ENCODE peak calls at places on chromosomes 7 and 10, in five cellular contexts. One of them, this sample, is unnamed.

GRCh38 chr10:178723-179122 is 43.5 kb downstream of the ZMYND11 start:
- DNase-seq in sigmoid colon: no peak
- DNase-seq in PC-9: no peak
- DNase-seq in fibroblast of pulmonary artery: no peak
- DNase-seq in LoVo: no peak
- DNase-seq in this sample: no peak

GRCh38 chr10:77357611-77358010 is 280.0 kb downstream of the KCNMA1 start:
- DNase-seq in sigmoid colon: no peak
- DNase-seq in PC-9: no peak
- DNase-seq in fibroblast of pulmonary artery: peak
- DNase-seq in LoVo: no peak
- DNase-seq in this sample: no peak

GRCh38 chr10:105259201-105259600 is 618.1 kb downstream of the SORCS3 start:
- DNase-seq in sigmoid colon: no peak
- DNase-seq in PC-9: no peak
- DNase-seq in fibroblast of pulmonary artery: no peak
- DNase-seq in LoVo: no peak
- DNase-seq in this sample: no peak

GRCh38 chr7:34837316-34837715 is 179.3 kb downstream of the NPSR1 start:
- DNase-seq in sigmoid colon: no peak
- DNase-seq in PC-9: no peak
- DNase-seq in fibroblast of pulmonary artery: peak
- DNase-seq in LoVo: no peak
- DNase-seq in this sample: no peak

GRCh38 chr7:6147627-6148026 is 116.5 kb downstream of the ANKRD61 start:
- DNase-seq in sigmoid colon: no peak
- DNase-seq in PC-9: no peak
- DNase-seq in fibroblast of pulmonary artery: no peak
- DNase-seq in LoVo: no peak
- DNase-seq in this sample: no peak

GRCh38 chr10:99435986-99436633 is 5.7 kb upstream of the GOT1 start:
- DNase-seq in sigmoid colon: no peak
- DNase-seq in PC-9: peak
- DNase-seq in fibroblast of pulmonary artery: peak
- DNase-seq in LoVo: peak
- DNase-seq in this sample: no peak

GRCh38 chr10:83603708-83604107 is 535.6 kb upstream of the GHITM start:
- DNase-seq in sigmoid colon: no peak
- DNase-seq in PC-9: no peak
- DNase-seq in fibroblast of pulmonary artery: peak
- DNase-seq in LoVo: no peak
- DNase-seq in this sample: no peak

GRCh38 chr10:110368002-110368401 is 63.3 kb upstream of the SMNDC1 start:
- DNase-seq in sigmoid colon: no peak
- DNase-seq in PC-9: no peak
- DNase-seq in fibroblast of pulmonary artery: no peak
- DNase-seq in LoVo: no peak
- DNase-seq in this sample: no peak

GRCh38 chr7:28708458-28708951 is 249.6 kb downstream of the TRIL start:
- DNase-seq in sigmoid colon: no peak
- DNase-seq in PC-9: no peak
- DNase-seq in fibroblast of pulmonary artery: no peak
- DNase-seq in LoVo: no peak
- DNase-seq in this sample: no peak

GRCh38 chr10:49083256-49083655 is 32.1 kb downstream of the VSTM4 start:
- DNase-seq in sigmoid colon: no peak
- DNase-seq in PC-9: no peak
- DNase-seq in fibroblast of pulmonary artery: no peak
- DNase-seq in LoVo: no peak
- DNase-seq in this sample: no peak

GRCh38 chr10:59741583-59741982 is 11.7 kb downstream of the MRLN start:
- DNase-seq in sigmoid colon: no peak
- DNase-seq in PC-9: no peak
- DNase-seq in fibroblast of pulmonary artery: no peak
- DNase-seq in LoVo: no peak
- DNase-seq in this sample: no peak

GRCh38 chr10:78176320-78177012 is 142.8 kb downstream of the RPS24 start:
- DNase-seq in sigmoid colon: no peak
- DNase-seq in PC-9: peak
- DNase-seq in fibroblast of pulmonary artery: no peak
- DNase-seq in LoVo: no peak
- DNase-seq in this sample: no peak

GRCh38 chr7:134941185-134941900 is 45.0 kb upstream of the AGBL3 start:
- DNase-seq in sigmoid colon: no peak
- DNase-seq in PC-9: peak
- DNase-seq in fibroblast of pulmonary artery: peak
- DNase-seq in LoVo: no peak
- DNase-seq in this sample: no peak

GRCh38 chr7:5479133-5479745 is 55.6 kb upstream of the TNRC18 start:
- DNase-seq in sigmoid colon: no peak
- DNase-seq in PC-9: no peak
- DNase-seq in fibroblast of pulmonary artery: no peak
- DNase-seq in LoVo: no peak
- DNase-seq in this sample: no peak

GRCh38 chr7:137094-137861 is 55.1 kb upstream of the FAM20C start:
- DNase-seq in sigmoid colon: no peak
- DNase-seq in PC-9: no peak
- DNase-seq in fibroblast of pulmonary artery: no peak
- DNase-seq in LoVo: no peak
- DNase-seq in this sample: no peak

GRCh38 chr10:76881477-76882220 is 756.0 kb downstream of the KCNMA1 start:
- DNase-seq in sigmoid colon: no peak
- DNase-seq in PC-9: no peak
- DNase-seq in fibroblast of pulmonary artery: no peak
- DNase-seq in LoVo: no peak
- DNase-seq in this sample: no peak

GRCh38 chr10:118672163-118672562 is 76.7 kb upstream of the PRLHR start:
- DNase-seq in sigmoid colon: no peak
- DNase-seq in PC-9: no peak
- DNase-seq in fibroblast of pulmonary artery: no peak
- DNase-seq in LoVo: no peak
- DNase-seq in this sample: no peak

GRCh38 chr7:1360521-1360971 is 98.7 kb downstream of the MICALL2 start:
- DNase-seq in sigmoid colon: peak
- DNase-seq in PC-9: no peak
- DNase-seq in fibroblast of pulmonary artery: no peak
- DNase-seq in LoVo: no peak
- DNase-seq in this sample: no peak

GRCh38 chr7:104956753-104957450 is 57.1 kb upstream of the KMT2E start:
- DNase-seq in sigmoid colon: no peak
- DNase-seq in PC-9: no peak
- DNase-seq in fibroblast of pulmonary artery: peak
- DNase-seq in LoVo: no peak
- DNase-seq in this sample: no peak

GRCh38 chr10:70115948-70116682 is 16.5 kb downstream of the AIFM2 start:
- DNase-seq in sigmoid colon: peak
- DNase-seq in PC-9: no peak
- DNase-seq in fibroblast of pulmonary artery: peak
- DNase-seq in LoVo: peak
- DNase-seq in this sample: peak

GRCh38 chr10:88045544-88046415 is 182.4 kb downstream of the PTEN start:
- DNase-seq in sigmoid colon: no peak
- DNase-seq in PC-9: no peak
- DNase-seq in fibroblast of pulmonary artery: no peak
- DNase-seq in LoVo: no peak
- DNase-seq in this sample: no peak

GRCh38 chr7:112138938-112139337 is 67.3 kb downstream of the DOCK4 start:
- DNase-seq in sigmoid colon: no peak
- DNase-seq in PC-9: no peak
- DNase-seq in fibroblast of pulmonary artery: no peak
- DNase-seq in LoVo: no peak
- DNase-seq in this sample: no peak

GRCh38 chr7:156558198-156558597 is 82.4 kb upstream of the RNF32 start:
- DNase-seq in sigmoid colon: no peak
- DNase-seq in PC-9: peak
- DNase-seq in fibroblast of pulmonary artery: no peak
- DNase-seq in LoVo: peak
- DNase-seq in this sample: no peak

GRCh38 chr7:469591-469961 is 50.1 kb downstream of the PDGFA start:
- DNase-seq in sigmoid colon: peak
- DNase-seq in PC-9: no peak
- DNase-seq in fibroblast of pulmonary artery: no peak
- DNase-seq in LoVo: no peak
- DNase-seq in this sample: no peak

This sample was measured in anterior cingulate cortex.